ENCODE peak calls at places on chromosome 1, in nine cellular contexts. C is psoas muscle; V is brain microvascular endothelial cell; N is CD8-positive, alpha-beta T cell; K is CD4-positive, alpha-beta T cell; X is heart right ventricle; T is OCI-LY7; W is sigmoid colon; J is mesenchymal stem cell. A is an unnamed sample.

GRCh38 chr1:48775817-48776399 is 783 bp downstream of the BEND5 start:
- DNase-seq in C (no peak), V (no peak), N (no peak), K (no peak), X (no peak), T (no peak), W (no peak), J (no peak), A (no peak)

GRCh38 chr1:180169641-180170155 is 15.0 kb downstream of the QSOX1 start:
- DNase-seq in C (no peak), V (no peak), N (no peak), K (no peak), X (no peak), T (no peak), W (peak; percentile 49), J (no peak), A (no peak)

GRCh38 chr1:229158317-229159294 is 112.3 kb upstream of the RAB4A start:
- DNase-seq in C (no peak), V (no peak), N (no peak), K (no peak), X (peak; percentile 35), T (no peak), W (no peak), J (peak; percentile 64), A (no peak)

GRCh38 chr1:16459503-16459902 is 19.0 kb downstream of the NECAP2 start:
- DNase-seq in C (no peak), V (no peak), N (no peak), K (no peak), X (no peak), T (no peak), W (no peak), J (no peak), A (no peak)

GRCh38 chr1:182301026-182301436 is 90.6 kb downstream of the GLUL start:
- DNase-seq in C (no peak), V (no peak), N (no peak), K (no peak), X (no peak), T (no peak), W (no peak), J (no peak), A (no peak)

GRCh38 chr1:174923820-174924219 is 75.9 kb upstream of the CACYBP start:
- DNase-seq in C (no peak), V (no peak), N (no peak), K (no peak), X (no peak), T (no peak), W (no peak), J (no peak), A (no peak)

GRCh38 chr1:87766737-87767136 is 438.1 kb downstream of the LMO4 start:
- DNase-seq in C (no peak), V (no peak), N (no peak), K (no peak), X (no peak), T (no peak), W (no peak), J (peak; percentile 16), A (no peak)

GRCh38 chr1:24826510-24826909 is 81.3 kb downstream of the CLIC4 start:
- DNase-seq in C (no peak), V (no peak), N (no peak), K (no peak), X (no peak), T (no peak), W (no peak), J (no peak), A (no peak)

GRCh38 chr1:232891116-232891515 is 59.3 kb upstream of the NTPCR start:
- DNase-seq in C (no peak), V (peak; percentile 90), N (no peak), K (no peak), X (no peak), T (no peak), W (no peak), J (peak; percentile 91), A (no peak)

GRCh38 chr1:235622933-235623790 is 26.4 kb downstream of the GNG4 start:
- DNase-seq in C (no peak), V (no peak), N (no peak), K (no peak), X (no peak), T (no peak), W (no peak), J (no peak), A (no peak)

GRCh38 chr1:51667556-51667955 is 50.7 kb downstream of the OSBPL9 start:
- DNase-seq in C (no peak), V (no peak), N (no peak), K (no peak), X (no peak), T (no peak), W (no peak), J (no peak), A (no peak)

GRCh38 chr1:51664412-51665240 is 47.7 kb downstream of the OSBPL9 start:
- DNase-seq in C (no peak), V (peak; percentile 63), N (no peak), K (no peak), X (no peak), T (no peak), W (no peak), J (peak; percentile 84), A (no peak)

GRCh38 chr1:51669191-51669590 is 52.3 kb downstream of the OSBPL9 start:
- DNase-seq in C (no peak), V (no peak), N (no peak), K (no peak), X (no peak), T (no peak), W (no peak), J (no peak), A (no peak)

GRCh38 chr1:51663721-51664120 is 46.8 kb downstream of the OSBPL9 start:
- DNase-seq in C (no peak), V (no peak), N (no peak), K (no peak), X (no peak), T (no peak), W (no peak), J (no peak), A (no peak)

GRCh38 chr1:51666463-51666862 is 49.6 kb downstream of the OSBPL9 start:
- DNase-seq in C (no peak), V (peak; percentile 85), N (no peak), K (no peak), X (peak; percentile 22), T (no peak), W (no peak), J (no peak), A (no peak)
- H3K27ac ChIP-seq in C (peak overlapping the region; percentile 75), V (peak overlapping the region; percentile 63), N (no peak overlapping the region), K (no peak overlapping the region), X (peak overlapping the region; percentile 43), T (no peak overlapping the region), W (peak overlapping the region; percentile 29), J (no peak overlapping the region), A (peak overlapping the region; percentile 30)

DNA sequence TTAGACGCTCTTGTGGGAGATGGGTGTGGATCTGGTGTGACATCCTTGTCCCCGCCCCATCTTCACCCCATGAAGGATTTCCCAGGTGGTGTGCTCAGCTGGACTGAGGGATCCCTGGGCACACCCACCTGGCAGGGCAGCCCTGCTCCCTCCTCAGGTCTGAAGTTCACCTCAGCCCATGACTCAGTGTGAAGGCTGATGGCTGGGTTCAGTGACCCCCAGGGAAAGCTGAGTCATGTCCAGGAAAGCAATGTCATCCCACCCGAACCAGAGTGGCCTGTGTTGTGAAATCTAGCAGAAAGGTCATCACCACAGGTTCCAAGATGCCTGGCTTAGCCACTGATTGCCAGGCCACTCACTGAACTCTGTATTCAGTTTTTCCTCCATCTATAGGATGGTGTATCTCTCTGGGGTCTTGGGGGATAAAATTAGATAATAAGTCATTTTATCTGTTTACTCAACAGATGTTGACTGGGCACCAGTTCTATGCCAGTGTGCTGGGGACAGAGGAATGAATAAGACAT is 97.7 kb upstream of the JUN start:
- DNase-seq in C (peak; percentile 86), V (no peak), N (no peak), K (no peak), X (no peak), T (no peak), W (peak; percentile 80), J (peak; percentile 78), A (no peak)
- H3K27ac ChIP-seq in C (peak overlapping the region; percentile 88), V (no peak overlapping the region), N (no peak overlapping the region), K (no peak overlapping the region), X (no peak overlapping the region), T (no peak overlapping the region), W (no peak overlapping the region), J (no peak overlapping the region), A (peak overlapping the region; percentile 53)

DNA sequence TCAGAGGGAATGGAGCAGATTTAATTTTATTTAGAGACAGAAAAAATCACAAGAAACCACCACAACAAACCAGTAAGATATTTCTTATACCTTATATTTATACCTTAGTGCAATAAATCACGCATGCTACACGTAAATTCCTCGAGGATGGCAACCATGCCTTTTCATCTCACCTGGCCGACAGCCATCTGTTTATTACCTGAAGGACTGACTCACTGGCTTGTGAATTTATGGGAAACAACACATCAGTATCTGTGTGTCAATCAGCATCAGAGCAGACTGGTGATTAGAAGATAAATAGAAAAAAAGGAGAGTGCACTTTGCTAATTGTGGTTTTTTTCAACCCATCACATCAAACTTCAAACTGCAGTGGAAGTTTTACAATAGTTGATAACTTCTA is 58.4 kb downstream of the S1PR1 start:
- DNase-seq in C (no peak), V (no peak), N (no peak), K (no peak), X (no peak), T (no peak), W (no peak), J (no peak), A (no peak)
- H3K27ac ChIP-seq in C (no peak overlapping the region), V (no peak overlapping the region), N (no peak overlapping the region), K (no peak overlapping the region), X (no peak overlapping the region), T (no peak overlapping the region), W (no peak overlapping the region), J (no peak overlapping the region), A (no peak overlapping the region)

GRCh38 chr1:54134301-54134700 is 18.5 kb downstream of the CDCP2 start:
- DNase-seq in C (no peak), V (no peak), N (no peak), K (no peak), X (no peak), T (no peak), W (no peak), J (no peak), A (no peak)

GRCh38 chr1:54131419-54131818 is 21.4 kb downstream of the CDCP2 start:
- DNase-seq in C (no peak), V (no peak), N (no peak), K (no peak), X (no peak), T (no peak), W (no peak), J (no peak), A (no peak)

GRCh38 chr1:54129858-54130257 is 22.9 kb downstream of the CDCP2 start:
- DNase-seq in C (no peak), V (no peak), N (no peak), K (no peak), X (no peak), T (no peak), W (no peak), J (no peak), A (no peak)

GRCh38 chr1:54135436-54136120 is 17.2 kb downstream of the CDCP2 start:
- DNase-seq in C (no peak), V (no peak), N (no peak), K (no peak), X (no peak), T (no peak), W (no peak), J (peak; percentile 79), A (no peak)

GRCh38 chr1:54132485-54132884 is 20.3 kb downstream of the CDCP2 start:
- DNase-seq in C (no peak), V (no peak), N (no peak), K (no peak), X (no peak), T (no peak), W (no peak), J (no peak), A (no peak)
- H3K27ac ChIP-seq in C (no peak overlapping the region), V (no peak overlapping the region), N (no peak overlapping the region), K (no peak overlapping the region), X (no peak overlapping the region), T (no peak overlapping the region), W (no peak overlapping the region), J (no peak overlapping the region), A (no peak overlapping the region)

A was measured in Panc1.